ENCODE peak calls at places on chromosomes 12 and 14, in eight cellular contexts. B is ascending aorta; F is activated T-cell treated with anti-CD3 and anti-CD28 coated beads for 1 hour; V is naive thymus-derived CD4-positive, alpha-beta T cell; Q is Right ventricle myocardium superior; U is cardiac septum; L is GM06990; D is CD8-positive, alpha-beta T cell. T is an unnamed sample.

GRCh38 chr14:67389261-67389660 is 22.7 kb downstream of the PLEK2 start:
- DNase-seq in B (no peak), F (no peak), V (no peak), Q (no peak), U (no peak), L (no peak), D (no peak), T (no peak)

GRCh38 chr12:132687211-132688164 is at the start of the genes POLE and PXMP2:
- DNase-seq in B (peak; percentile 84), F (peak; percentile 94), V (peak; percentile 85), Q (peak; percentile 98), U (peak; percentile 95), L (peak; percentile 98), D (peak; percentile 93), T (peak; percentile 93)

GRCh38 chr12:119673634-119674033 is 5.7 kb downstream of the PRKAB1 start:
- DNase-seq in B (no peak), F (no peak), V (no peak), Q (no peak), U (no peak), L (no peak), D (no peak), T (no peak)

GRCh38 chr12:57611116-57611809 is at the start of gene ARHGEF25:
- DNase-seq in B (no peak), F (no peak), V (no peak), Q (peak; percentile 88), U (peak; percentile 86), L (peak; percentile 64), D (peak; percentile 33), T (peak; percentile 46)

GRCh38 chr12:75784591-75784990 is 247.0 kb downstream of the PHLDA1 start:
- DNase-seq in B (no peak), F (no peak), V (no peak), Q (peak; percentile 45), U (no peak), L (no peak), D (no peak), T (no peak)

GRCh38 chr14:22448905-22449611 is 140.0 kb downstream of the DAD1 start:
- DNase-seq in B (no peak), F (no peak), V (no peak), Q (no peak), U (no peak), L (peak; percentile 33), D (no peak), T (no peak)

GRCh38 chr12:55955800-55956508 is 9.9 kb downstream of the PMEL start:
- DNase-seq in B (no peak), F (peak; percentile 47), V (no peak), Q (no peak), U (no peak), L (no peak), D (peak; percentile 57), T (no peak)

GRCh38 chr12:12788675-12789368 is 3.4 kb downstream of the APOLD1 start:
- DNase-seq in B (no peak), F (peak; percentile 49), V (peak; percentile 37), Q (no peak), U (peak; percentile 78), L (no peak), D (peak; percentile 60), T (no peak)

GRCh38 chr12:1881301-1881700 is 37.2 kb downstream of the CACNA2D4 start:
- DNase-seq in B (no peak), F (no peak), V (no peak), Q (no peak), U (no peak), L (no peak), D (no peak), T (no peak)

GRCh38 chr12:94650143-94651056 is at the start of gene TMCC3:
- DNase-seq in B (no peak), F (no peak), V (no peak), Q (peak; percentile 75), U (peak; percentile 79), L (peak; percentile 62), D (no peak), T (peak; percentile 48)

GRCh38 chr12:86600664-86601231 is 344.6 kb upstream of the MGAT4C start:
- DNase-seq in B (no peak), F (no peak), V (no peak), Q (peak; percentile 33), U (peak; percentile 74), L (no peak), D (no peak), T (no peak)

GRCh38 chr12:58349161-58349560 is 407.8 kb downstream of the ATP23 start:
- DNase-seq in B (no peak), F (no peak), V (no peak), Q (no peak), U (no peak), L (no peak), D (no peak), T (no peak)

GRCh38 chr12:52607314-52607713 is 6.1 kb upstream of the KRT72 start:
- DNase-seq in B (no peak), F (no peak), V (no peak), Q (no peak), U (no peak), L (no peak), D (no peak), T (no peak)